ENCODE peak calls at places on chromosomes 3 and 15, in nine cellular contexts. D is upper lobe of right lung; N is OCI-LY7; X is CD8-positive, alpha-beta T cell; J is HCT116; S is astrocyte; Z is left lung; R is cardiac muscle cell; M is thoracic aorta. W is an unnamed sample. For H3K36me3, the result is how much of the 10 kb centered on the place peaks cover.

GRCh38 chr15:63349156-63349555 is 32.5 kb downstream of the CA12 start:
- DNase-seq in D (no peak), N (no peak), X (no peak), J (no peak), S (no peak), Z (no peak), R (no peak), M (no peak), W (peak)

GRCh38 chr15:71278989-71279756 is 163.9 kb downstream of the THSD4 start:
- DNase-seq in D (no peak), N (no peak), X (no peak), J (no peak), S (peak), Z (peak), R (no peak), M (peak), W (peak)

GRCh38 chr3:114659109-114660081 is 365.6 kb downstream of the TIGIT start:
- DNase-seq in D (no peak), N (no peak), X (no peak), J (no peak), S (no peak), Z (peak), R (no peak), M (no peak), W (no peak)

GRCh38 chr3:170044795-170045244 is 7.0 kb downstream of the GPR160 start:
- DNase-seq in D (no peak), N (peak), X (no peak), J (no peak), S (no peak), Z (no peak), R (no peak), M (no peak), W (no peak)

GRCh38 chr3:126459763-126460127 is 15.9 kb downstream of the ZXDC start:
- DNase-seq in D (peak), N (no peak), X (no peak), J (no peak), S (no peak), Z (no peak), R (no peak), M (no peak), W (no peak)

GRCh38 chr3:11254876-11255275 is 17.3 kb upstream of the ATG7 start:
- DNase-seq in D (no peak), N (no peak), X (no peak), J (no peak), S (no peak), Z (no peak), R (no peak), M (no peak), W (peak)

GRCh38 chr3:117003501-117003900 is 293.9 kb downstream of the TUSC7 start:
- DNase-seq in D (no peak), N (no peak), X (no peak), J (no peak), S (no peak), Z (no peak), R (no peak), M (no peak), W (no peak)

GRCh38 chr15:88511161-88511560 is 35.3 kb downstream of the DET1 start:
- DNase-seq in D (no peak), N (no peak), X (no peak), J (no peak), S (no peak), Z (no peak), R (no peak), M (no peak), W (no peak)

GRCh38 chr3:184234671-184235380 is 5.4 kb downstream of the VWA5B2 start:
- DNase-seq in D (no peak), N (no peak), X (no peak), J (no peak), S (no peak), Z (no peak), R (no peak), M (no peak), W (no peak)

GRCh38 chr3:46409735-46410489 is 2.9 kb downstream of the CCRL2 start:
- DNase-seq in D (no peak), N (no peak), X (no peak), J (no peak), S (no peak), Z (no peak), R (no peak), M (no peak), W (no peak)

GRCh38 chr3:150371741-150372254 is 36.3 kb upstream of the TSC22D2 start:
- DNase-seq in D (no peak), N (no peak), X (no peak), J (peak), S (peak), Z (no peak), R (peak), M (peak), W (peak)

GRCh38 chr3:120681018-120681417 is 1.0 kb downstream of the HGD start:
- DNase-seq in D (no peak), N (no peak), X (no peak), J (no peak), S (no peak), Z (no peak), R (no peak), M (no peak), W (no peak)

GRCh38 chr3:120680193-120680894 is 1.7 kb downstream of the HGD start:
- DNase-seq in D (no peak), N (no peak), X (no peak), J (no peak), S (no peak), Z (no peak), R (no peak), M (no peak), W (no peak)

GRCh38 chr3:120681506-120682038 is 467 bp downstream of the HGD start:
- DNase-seq in D (no peak), N (no peak), X (no peak), J (no peak), S (no peak), Z (no peak), R (no peak), M (no peak), W (no peak)

GRCh38 chr3:120678984-120679383 is 3.1 kb downstream of the HGD start:
- DNase-seq in D (no peak), N (peak), X (no peak), J (no peak), S (peak), Z (no peak), R (no peak), M (no peak), W (no peak)

GRCh38 chr3:120678331-120678845 is 3.7 kb downstream of the HGD start:
- DNase-seq in D (no peak), N (peak), X (no peak), J (no peak), S (peak), Z (peak), R (no peak), M (no peak), W (peak)
- H3K4me3 ChIP-seq in D (no peak), N (no peak), X (no peak), J (no peak), S (no peak), Z (no peak), R (no peak), M (peak), W (no peak)

GRCh38 chr3:134474956-134475355 is 10.8 kb downstream of the ANAPC13 start:
- DNase-seq in D (no peak), N (no peak), X (no peak), J (no peak), S (no peak), Z (no peak), R (no peak), M (no peak), W (peak)

GRCh38 chr3:134476977-134477376 is 8.8 kb downstream of the ANAPC13 start:
- DNase-seq in D (no peak), N (no peak), X (no peak), J (no peak), S (peak), Z (no peak), R (no peak), M (no peak), W (no peak)

GRCh38 chr3:134476306-134476705 is 9.5 kb downstream of the ANAPC13 start:
- DNase-seq in D (no peak), N (no peak), X (no peak), J (no peak), S (peak), Z (no peak), R (no peak), M (no peak), W (no peak)

GRCh38 chr3:134471521-134472193 is 14.1 kb downstream of the ANAPC13 start:
- DNase-seq in D (no peak), N (no peak), X (no peak), J (no peak), S (peak), Z (no peak), R (no peak), M (no peak), W (peak)

GRCh38 chr3:134473868-134474546 is 11.8 kb downstream of the ANAPC13 start:
- DNase-seq in D (no peak), N (peak), X (peak), J (peak), S (peak), Z (no peak), R (peak), M (peak), W (peak)
- TF ChIP-seq CTCF in D (peak), N (peak), X (peak), J (peak), S (peak), Z (peak), R (peak), M (peak), W (peak)

GRCh38 chr3:186960327-186960726 is 30.0 kb downstream of the ST6GAL1 start:
- DNase-seq in D (no peak), N (no peak), X (no peak), J (no peak), S (no peak), Z (no peak), R (no peak), M (no peak), W (no peak)
- H3K36me3 ChIP-seq in D (under half), N (under half), X (under half), J (under half), S (under half), Z (under half), R (under half), M (under half), W (under half)

DNA sequence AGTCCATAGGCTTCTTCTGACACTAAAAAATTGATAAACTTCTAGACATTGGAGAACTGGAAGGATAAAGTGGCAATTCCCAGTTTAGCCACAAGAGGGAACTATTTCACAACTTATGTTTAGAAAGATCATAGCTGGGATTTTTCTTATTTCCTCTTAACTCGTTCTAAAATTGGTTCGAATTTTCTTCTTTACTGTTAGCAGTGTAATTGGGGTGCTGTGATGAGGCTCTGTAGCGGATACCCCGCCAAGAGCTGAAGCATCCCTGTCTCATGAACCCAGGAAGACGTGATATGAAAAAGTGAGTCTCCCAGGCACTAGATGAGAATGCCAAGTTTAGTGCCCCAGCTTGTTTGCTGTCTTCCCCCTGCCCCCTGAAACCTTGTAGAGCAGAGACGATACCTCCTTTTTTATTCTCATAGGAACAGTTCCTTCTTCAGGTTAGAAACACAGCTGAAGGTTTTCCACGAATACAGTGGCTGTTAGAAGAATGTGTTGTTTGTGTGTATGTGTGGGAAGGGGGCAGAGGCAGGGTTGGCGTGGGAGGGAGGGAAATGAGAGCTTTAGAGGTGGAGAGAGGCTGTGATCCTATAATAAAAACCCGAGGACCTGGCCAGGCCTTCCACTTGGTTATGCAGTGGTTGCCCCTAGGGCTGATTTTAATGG is 85.2 kb downstream of the PDCD6IP start:
- DNase-seq in D (no peak), N (peak), X (no peak), J (peak), S (no peak), Z (no peak), R (peak), M (no peak), W (peak)
- H3K4me3 ChIP-seq in D (no peak), N (no peak), X (no peak), J (no peak), S (no peak), Z (no peak), R (no peak), M (peak), W (no peak)

GRCh38 chr15:84819291-84819768 is 2.2 kb downstream of the ALPK3 start:
- DNase-seq in D (peak), N (no peak), X (no peak), J (no peak), S (no peak), Z (no peak), R (peak), M (no peak), W (no peak)

GRCh38 chr15:84818221-84819131 is 1.3 kb downstream of the ALPK3 start:
- DNase-seq in D (peak), N (peak), X (no peak), J (no peak), S (peak), Z (no peak), R (peak), M (no peak), W (peak)

GRCh38 chr15:84814826-84815375 is 2.3 kb upstream of the ALPK3 start:
- DNase-seq in D (no peak), N (no peak), X (no peak), J (no peak), S (no peak), Z (no peak), R (no peak), M (no peak), W (no peak)

GRCh38 chr15:84817461-84818081 is 415 bp downstream of the ALPK3 start:
- DNase-seq in D (peak), N (no peak), X (no peak), J (no peak), S (no peak), Z (no peak), R (peak), M (no peak), W (no peak)

DNA sequence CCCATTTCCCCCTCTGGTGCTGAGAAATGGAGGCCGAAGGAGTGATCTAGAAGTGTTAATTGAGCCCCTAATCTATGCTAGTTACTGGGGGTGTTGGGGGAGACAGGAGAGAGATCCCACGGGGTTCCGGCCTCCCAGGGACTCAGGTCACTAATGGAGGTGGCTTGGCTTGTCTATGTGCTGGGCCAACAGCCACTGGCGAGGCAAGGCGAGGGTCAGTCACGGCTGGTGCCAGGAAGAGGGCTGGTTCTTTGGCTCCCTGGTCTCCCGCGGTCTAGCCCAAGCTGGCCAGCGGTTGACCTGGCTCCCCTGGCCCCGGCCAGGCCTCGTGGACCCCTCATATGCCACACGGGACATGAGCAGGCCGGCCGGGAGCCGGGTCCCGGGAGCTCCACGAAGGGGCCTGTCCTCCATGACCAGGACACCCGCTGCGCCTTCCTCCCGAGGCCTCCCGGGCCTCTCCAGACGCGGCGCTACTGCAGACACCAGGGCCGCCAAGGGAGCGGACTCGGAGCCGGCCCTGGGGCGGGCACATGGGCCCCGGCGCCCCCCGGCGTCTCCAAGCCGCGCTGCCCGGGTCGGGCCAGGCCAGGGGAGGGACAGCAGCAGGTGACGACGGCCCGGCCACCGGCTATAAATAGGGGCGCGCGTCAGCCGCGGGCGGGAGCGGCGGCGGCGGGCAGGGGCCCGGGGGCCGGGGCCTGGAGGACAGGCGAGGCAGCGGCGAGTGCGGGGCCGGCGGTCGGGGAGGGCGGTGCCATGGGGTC is at the start of gene ALPK3:
- DNase-seq in D (peak), N (no peak), X (no peak), J (no peak), S (no peak), Z (no peak), R (peak), M (no peak), W (no peak)
- TF ChIP-seq CTCF in D (no peak), N (no peak), X (no peak), J (no peak), S (no peak), Z (no peak), R (no peak), M (peak), W (no peak)

DNA sequence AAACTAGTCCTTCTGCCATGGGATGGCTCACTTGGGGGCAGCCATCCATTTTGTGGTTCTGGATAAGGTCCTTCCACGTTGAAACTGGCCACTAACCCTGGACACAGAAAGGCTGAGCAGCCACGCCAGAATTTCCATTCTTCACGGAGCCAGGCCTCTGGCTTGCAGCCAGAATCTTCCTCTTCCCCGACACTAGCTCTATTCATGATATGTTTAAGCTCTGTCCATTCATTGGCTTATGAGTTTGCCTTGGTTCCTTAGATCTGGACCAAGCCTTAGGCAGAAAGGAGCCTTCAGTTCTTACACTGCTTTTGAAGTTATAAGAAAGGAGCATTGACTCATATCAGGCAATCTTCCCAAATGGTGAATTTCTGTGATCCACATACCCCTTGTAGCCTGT is 288.4 kb upstream of the GOLGA6L4 start:
- DNase-seq in D (no peak), N (no peak), X (no peak), J (no peak), S (no peak), Z (no peak), R (no peak), M (no peak), W (no peak)
- H3K36me3 ChIP-seq in D (under half), N (under half), X (under half), J (under half), S (under half), Z (under half), R (under half), M (under half), W (under half)

DNA sequence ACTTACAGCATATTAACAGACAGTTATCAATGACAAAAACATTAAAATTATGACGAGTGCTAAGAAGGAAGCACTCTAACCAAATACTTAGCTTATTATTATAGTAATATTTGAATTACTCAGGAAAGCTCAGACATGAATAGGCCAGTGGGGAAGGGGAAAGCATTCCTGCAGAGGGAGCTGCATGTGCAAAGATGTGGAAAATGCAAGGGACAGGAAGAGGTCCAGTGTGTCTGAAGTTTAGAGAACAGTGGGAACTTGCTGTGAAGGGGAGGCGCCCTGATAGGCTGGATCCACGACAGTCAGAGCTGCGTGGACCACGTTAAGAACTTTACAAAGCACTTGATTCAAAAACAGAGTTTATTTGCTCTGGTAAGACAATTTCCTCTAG is 1.2 kb upstream of the SPICE1 start:
- DNase-seq in D (no peak), N (no peak), X (no peak), J (no peak), S (no peak), Z (no peak), R (no peak), M (no peak), W (peak)
- H3K4me3 ChIP-seq in D (peak), N (no peak), X (peak), J (peak), S (peak), Z (peak), R (no peak), M (peak), W (no peak)

DNA sequence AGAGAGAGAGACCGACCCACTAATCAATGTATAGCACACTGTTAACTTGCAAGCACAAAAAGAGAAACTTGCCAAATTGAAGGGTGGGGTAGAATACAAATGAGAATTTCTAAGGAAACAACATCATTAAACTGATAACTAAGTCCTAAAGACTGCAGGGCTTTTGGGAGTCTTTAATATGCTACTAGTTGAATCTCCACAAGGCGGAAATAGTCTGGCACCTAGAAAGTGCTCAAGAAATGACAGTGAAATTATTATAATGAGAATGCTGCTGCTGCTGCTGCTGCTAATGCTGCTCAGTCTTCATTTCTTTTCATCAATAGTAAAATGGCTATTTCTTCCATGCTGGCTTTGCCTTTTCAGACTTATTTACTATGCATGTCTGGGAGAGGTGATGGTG is 91.8 kb downstream of the BTD start:
- DNase-seq in D (no peak), N (no peak), X (no peak), J (no peak), S (peak), Z (no peak), R (no peak), M (no peak), W (peak)
- TF ChIP-seq CTCF in D (no peak), N (no peak), X (no peak), J (peak), S (peak), Z (no peak), R (no peak), M (no peak), W (no peak)